ENCODE peak calls at places on chromosomes 6 and 20, in four cellular contexts. One of them, this sample, is unnamed.

GRCh38 chr6:114342086-114342825 is 567 bp downstream of the HS3ST5 start:
- DNase-seq in prostate gland: no peak
- DNase-seq in esophagus squamous epithelium: no peak
- DNase-seq in fibroblast of pulmonary artery: no peak
- DNase-seq in this sample: no peak

GRCh38 chr6:39490120-39490519 is 167.6 kb upstream of the KCNK16 start:
- DNase-seq in prostate gland: no peak
- DNase-seq in esophagus squamous epithelium: no peak
- DNase-seq in fibroblast of pulmonary artery: peak; percentile 26
- DNase-seq in this sample: peak; percentile 13

GRCh38 chr20:61065853-61066252 is 186.2 kb upstream of the CDH4 start:
- DNase-seq in prostate gland: no peak
- DNase-seq in esophagus squamous epithelium: no peak
- DNase-seq in fibroblast of pulmonary artery: no peak
- DNase-seq in this sample: no peak

GRCh38 chr20:26208296-26209091 is 511.8 kb upstream of the ZNF337 start:
- DNase-seq in prostate gland: no peak
- DNase-seq in esophagus squamous epithelium: no peak
- DNase-seq in fibroblast of pulmonary artery: no peak
- DNase-seq in this sample: no peak

GRCh38 chr6:14638932-14639875 is 521.6 kb downstream of the CD83 start:
- DNase-seq in prostate gland: no peak
- DNase-seq in esophagus squamous epithelium: no peak
- DNase-seq in fibroblast of pulmonary artery: peak; percentile 41
- DNase-seq in this sample: peak; percentile 11

GRCh38 chr6:2914318-2914660 is 11.2 kb upstream of the SERPINB9 start:
- DNase-seq in prostate gland: no peak
- DNase-seq in esophagus squamous epithelium: no peak
- DNase-seq in fibroblast of pulmonary artery: no peak
- DNase-seq in this sample: no peak

GRCh38 chr6:20564777-20565176 is 30.5 kb downstream of the CDKAL1 start:
- DNase-seq in prostate gland: no peak
- DNase-seq in esophagus squamous epithelium: no peak
- DNase-seq in fibroblast of pulmonary artery: peak; percentile 23
- DNase-seq in this sample: no peak

GRCh38 chr6:138278326-138278725 is 60.0 kb upstream of the PBOV1 start:
- DNase-seq in prostate gland: peak; percentile 35
- DNase-seq in esophagus squamous epithelium: no peak
- DNase-seq in fibroblast of pulmonary artery: peak; percentile 46
- DNase-seq in this sample: peak; percentile 21

GRCh38 chr20:4883051-4883450 is 118.3 kb downstream of the SLC23A2 start:
- DNase-seq in prostate gland: no peak
- DNase-seq in esophagus squamous epithelium: no peak
- DNase-seq in fibroblast of pulmonary artery: no peak
- DNase-seq in this sample: no peak

GRCh38 chr20:36102809-36103596 is 51.5 kb upstream of the EPB41L1 start:
- DNase-seq in prostate gland: no peak
- DNase-seq in esophagus squamous epithelium: no peak
- DNase-seq in fibroblast of pulmonary artery: no peak
- DNase-seq in this sample: peak; percentile 85

GRCh38 chr6:46993846-46994245 is 48.3 kb downstream of the ADGRF1 start:
- DNase-seq in prostate gland: no peak
- DNase-seq in esophagus squamous epithelium: no peak
- DNase-seq in fibroblast of pulmonary artery: peak; percentile 79
- DNase-seq in this sample: peak; percentile 81

GRCh38 chr6:4606681-4607025 is 169.6 kb upstream of the CDYL start:
- DNase-seq in prostate gland: no peak
- DNase-seq in esophagus squamous epithelium: no peak
- DNase-seq in fibroblast of pulmonary artery: no peak
- DNase-seq in this sample: no peak

GRCh38 chr6:138331444-138331843 is 46.3 kb upstream of the SMIM28 start:
- DNase-seq in prostate gland: no peak
- DNase-seq in esophagus squamous epithelium: no peak
- DNase-seq in fibroblast of pulmonary artery: no peak
- DNase-seq in this sample: no peak

GRCh38 chr6:143536461-143536865 is 24.9 kb upstream of the FUCA2 start:
- DNase-seq in prostate gland: peak; percentile 31
- DNase-seq in esophagus squamous epithelium: no peak
- DNase-seq in fibroblast of pulmonary artery: peak; percentile 29
- DNase-seq in this sample: peak; percentile 43

GRCh38 chr6:73078908-73079610 is 146.2 kb downstream of the KHDC1L start:
- DNase-seq in prostate gland: no peak
- DNase-seq in esophagus squamous epithelium: no peak
- DNase-seq in fibroblast of pulmonary artery: peak; percentile 20
- DNase-seq in this sample: no peak

GRCh38 chr6:1143655-1144054 is 168.2 kb upstream of the FOXQ1 start:
- DNase-seq in prostate gland: no peak
- DNase-seq in esophagus squamous epithelium: no peak
- DNase-seq in fibroblast of pulmonary artery: no peak
- DNase-seq in this sample: no peak

GRCh38 chr6:29864037-29864795 is 36.6 kb downstream of the HLA-G start:
- DNase-seq in prostate gland: no peak
- DNase-seq in esophagus squamous epithelium: no peak
- DNase-seq in fibroblast of pulmonary artery: no peak
- DNase-seq in this sample: no peak

GRCh38 chr6:170290306-170291128 is at the start of gene DLL1:
- DNase-seq in prostate gland: peak; percentile 48
- DNase-seq in esophagus squamous epithelium: no peak
- DNase-seq in fibroblast of pulmonary artery: peak; percentile 37
- DNase-seq in this sample: peak; percentile 16

GRCh38 chr6:89940225-89941027 is 46.2 kb downstream of the GJA10 start:
- DNase-seq in prostate gland: peak; percentile 90
- DNase-seq in esophagus squamous epithelium: no peak
- DNase-seq in fibroblast of pulmonary artery: peak; percentile 89
- DNase-seq in this sample: peak; percentile 80

GRCh38 chr6:75430631-75431345 is 62.8 kb downstream of the FILIP1 start:
- DNase-seq in prostate gland: no peak
- DNase-seq in esophagus squamous epithelium: no peak
- DNase-seq in fibroblast of pulmonary artery: peak; percentile 39
- DNase-seq in this sample: no peak

GRCh38 chr20:41499961-41500725 is 118.0 kb downstream of the CHD6 start:
- DNase-seq in prostate gland: no peak
- DNase-seq in esophagus squamous epithelium: no peak
- DNase-seq in fibroblast of pulmonary artery: no peak
- DNase-seq in this sample: no peak

GRCh38 chr6:18395851-18396187 is 8.7 kb downstream of the RNF144B start:
- DNase-seq in prostate gland: no peak
- DNase-seq in esophagus squamous epithelium: no peak
- DNase-seq in fibroblast of pulmonary artery: peak; percentile 25
- DNase-seq in this sample: no peak

GRCh38 chr6:73832313-73832712 is 136.3 kb downstream of the CD109 start:
- DNase-seq in prostate gland: no peak
- DNase-seq in esophagus squamous epithelium: no peak
- DNase-seq in fibroblast of pulmonary artery: peak; percentile 16
- DNase-seq in this sample: no peak

GRCh38 chr6:51495016-51495805 is 592.2 kb downstream of the PKHD1 start:
- DNase-seq in prostate gland: no peak
- DNase-seq in esophagus squamous epithelium: no peak
- DNase-seq in fibroblast of pulmonary artery: no peak
- DNase-seq in this sample: no peak

GRCh38 chr6:44653761-44654218 is 266.3 kb downstream of the CDC5L start:
- DNase-seq in prostate gland: no peak
- DNase-seq in esophagus squamous epithelium: no peak
- DNase-seq in fibroblast of pulmonary artery: peak; percentile 25
- DNase-seq in this sample: no peak

GRCh38 chr6:136191606-136192005 is 58.5 kb downstream of the MTFR2 start:
- DNase-seq in prostate gland: no peak
- DNase-seq in esophagus squamous epithelium: no peak
- DNase-seq in fibroblast of pulmonary artery: no peak
- DNase-seq in this sample: no peak

GRCh38 chr6:154352898-154353585 is 3.6 kb downstream of the IPCEF1 start:
- DNase-seq in prostate gland: no peak
- DNase-seq in esophagus squamous epithelium: no peak
- DNase-seq in fibroblast of pulmonary artery: no peak
- DNase-seq in this sample: no peak

GRCh38 chr6:1079525-1079924 is 232.4 kb upstream of the FOXQ1 start:
- DNase-seq in prostate gland: no peak
- DNase-seq in esophagus squamous epithelium: no peak
- DNase-seq in fibroblast of pulmonary artery: peak; percentile 3
- DNase-seq in this sample: no peak

GRCh38 chr20:48745330-48745729 is 82.5 kb downstream of the PREX1 start:
- DNase-seq in prostate gland: no peak
- DNase-seq in esophagus squamous epithelium: no peak
- DNase-seq in fibroblast of pulmonary artery: peak; percentile 31
- DNase-seq in this sample: no peak
- TF ChIP-seq CTCF in prostate gland: no peak
- TF ChIP-seq CTCF in esophagus squamous epithelium: no peak
- TF ChIP-seq CTCF in fibroblast of pulmonary artery: no peak
- TF ChIP-seq CTCF in this sample: no peak

GRCh38 chr6:26439151-26439550 is 1.2 kb upstream of the BTN3A3 start:
- DNase-seq in prostate gland: no peak
- DNase-seq in esophagus squamous epithelium: no peak
- DNase-seq in fibroblast of pulmonary artery: no peak
- DNase-seq in this sample: no peak
- TF ChIP-seq CTCF in prostate gland: no peak
- TF ChIP-seq CTCF in esophagus squamous epithelium: no peak
- TF ChIP-seq CTCF in fibroblast of pulmonary artery: no peak
- TF ChIP-seq CTCF in this sample: no peak

GRCh38 chr20:22684763-22685443 is 100.5 kb upstream of the FOXA2 start:
- DNase-seq in prostate gland: no peak
- DNase-seq in esophagus squamous epithelium: no peak
- DNase-seq in fibroblast of pulmonary artery: no peak
- DNase-seq in this sample: peak; percentile 40
- TF ChIP-seq CTCF in prostate gland: no peak
- TF ChIP-seq CTCF in esophagus squamous epithelium: no peak
- TF ChIP-seq CTCF in fibroblast of pulmonary artery: no peak
- TF ChIP-seq CTCF in this sample: peak; percentile 28

GRCh38 chr6:19535351-19535750 is 301.8 kb upstream of the ID4 start:
- DNase-seq in prostate gland: no peak
- DNase-seq in esophagus squamous epithelium: no peak
- DNase-seq in fibroblast of pulmonary artery: no peak
- DNase-seq in this sample: peak; percentile 63

GRCh38 chr6:19536838-19537237 is 300.3 kb upstream of the ID4 start:
- DNase-seq in prostate gland: peak; percentile 37
- DNase-seq in esophagus squamous epithelium: no peak
- DNase-seq in fibroblast of pulmonary artery: no peak
- DNase-seq in this sample: peak; percentile 68

GRCh38 chr6:19538086-19538485 is 299.1 kb upstream of the ID4 start:
- DNase-seq in prostate gland: peak; percentile 79
- DNase-seq in esophagus squamous epithelium: no peak
- DNase-seq in fibroblast of pulmonary artery: no peak
- DNase-seq in this sample: peak; percentile 91
- TF ChIP-seq CTCF in prostate gland: no peak
- TF ChIP-seq CTCF in esophagus squamous epithelium: no peak
- TF ChIP-seq CTCF in fibroblast of pulmonary artery: no peak
- TF ChIP-seq CTCF in this sample: no peak

DNA sequence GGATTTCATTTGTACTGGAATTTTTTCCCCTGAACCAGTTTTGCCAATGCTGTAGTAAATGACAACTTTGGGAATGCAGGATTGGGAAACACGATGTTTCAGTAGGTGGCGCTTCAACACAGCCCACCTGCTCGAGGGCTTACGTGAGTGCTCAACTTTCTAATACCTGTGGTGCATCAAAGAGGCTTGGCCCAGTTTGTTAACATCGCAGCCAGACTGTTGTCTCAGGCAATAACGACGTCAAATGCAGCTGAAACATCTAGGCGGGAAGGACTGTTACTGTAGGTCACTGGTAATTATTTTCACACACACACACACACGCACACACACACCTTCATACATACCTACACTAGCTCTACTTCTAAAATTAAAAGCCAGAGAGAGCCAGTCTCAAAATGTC is 815.5 kb upstream of the SLC35B3 start:
- DNase-seq in prostate gland: peak; percentile 57
- DNase-seq in esophagus squamous epithelium: no peak
- DNase-seq in fibroblast of pulmonary artery: peak; percentile 70
- DNase-seq in this sample: peak; percentile 78
- TF ChIP-seq CTCF in prostate gland: peak; percentile 56
- TF ChIP-seq CTCF in esophagus squamous epithelium: peak; percentile 37
- TF ChIP-seq CTCF in fibroblast of pulmonary artery: peak; percentile 65
- TF ChIP-seq CTCF in this sample: peak; percentile 69

GRCh38 chr6:144901412-144901811 is 616.3 kb downstream of the UTRN start:
- DNase-seq in prostate gland: no peak
- DNase-seq in esophagus squamous epithelium: no peak
- DNase-seq in fibroblast of pulmonary artery: no peak
- DNase-seq in this sample: no peak
- TF ChIP-seq CTCF in prostate gland: no peak
- TF ChIP-seq CTCF in esophagus squamous epithelium: no peak
- TF ChIP-seq CTCF in fibroblast of pulmonary artery: no peak
- TF ChIP-seq CTCF in this sample: no peak